ENCODE peak calls at places on chromosome 7, in six cellular contexts. N, E, P, K, C and R are unnamed samples.

GRCh38 chr7:112212516-112213036 is 6.1 kb downstream of the ZNF277 start:
- DNase-seq in C (no peak), E (no peak), K (no peak), P (no peak), N (no peak), R (no peak)

GRCh38 chr7:18294408-18294807 is 201.1 kb upstream of the HDAC9 start:
- DNase-seq in P (no peak), K (no peak), E (no peak), C (no peak), N (no peak), R (no peak)

GRCh38 chr7:159092701-159093121 is 52.0 kb downstream of the VIPR2 start:
- DNase-seq in E (no peak), K (no peak), N (no peak), P (no peak), C (no peak), R (peak; percentile 21)

GRCh38 chr7:132270517-132270916 is 305.8 kb downstream of the PLXNA4 start:
- DNase-seq in P (no peak), K (no peak), C (peak; percentile 7), E (no peak), N (no peak), R (no peak)

GRCh38 chr7:139370301-139370942 is 10.7 kb downstream of the LUC7L2 start:
- DNase-seq in C (no peak), E (no peak), N (no peak), K (no peak), P (no peak), R (no peak)

GRCh38 chr7:106405697-106406141 is 120.9 kb upstream of the NAMPT start:
- DNase-seq in E (no peak), K (no peak), P (no peak), N (no peak), C (no peak), R (no peak)

GRCh38 chr7:43873300-43873699 is 4.0 kb upstream of the MRPS24 start:
- DNase-seq in N (no peak), P (no peak), C (no peak), K (peak; percentile 12), E (no peak), R (no peak)

GRCh38 chr7:37039131-37039719 is 314.9 kb upstream of the AOAH start:
- DNase-seq in C (no peak), P (no peak), K (no peak), E (no peak), N (no peak), R (no peak)

GRCh38 chr7:129553861-129554530 is 51.7 kb downstream of the SMKR1 start:
- DNase-seq in E (peak; percentile 49), P (no peak), K (no peak), N (no peak), C (peak; percentile 66), R (no peak)

GRCh38 chr7:91777522-91777921 is 103.0 kb downstream of the MTERF1 start:
- DNase-seq in K (no peak), N (no peak), E (no peak), C (no peak), P (no peak), R (no peak)

GRCh38 chr7:100563100-100563564 is 10.6 kb downstream of the SAP25 start:
- DNase-seq in P (no peak), E (no peak), C (no peak), N (no peak), K (no peak), R (no peak)

GRCh38 chr7:44380831-44381493 is 55.6 kb upstream of the CAMK2B start:
- DNase-seq in K (no peak), N (no peak), P (no peak), C (no peak), E (no peak), R (no peak)

GRCh38 chr7:2172311-2173183 is 60.2 kb downstream of the MAD1L1 start:
- DNase-seq in P (peak; percentile 84), N (no peak), C (no peak), K (peak; percentile 52), E (peak; percentile 77), R (no peak)

GRCh38 chr7:69903410-69903809 is 305.1 kb downstream of the AUTS2 start:
- DNase-seq in N (no peak), C (no peak), E (no peak), P (no peak), K (no peak), R (no peak)

GRCh38 chr7:112167144-112167543 is 39.1 kb downstream of the DOCK4 start:
- DNase-seq in C (no peak), N (no peak), K (no peak), P (no peak), E (no peak), R (no peak)

GRCh38 chr7:117816727-117817126 is 56.5 kb downstream of the CTTNBP2 start:
- DNase-seq in N (no peak), E (no peak), P (no peak), C (no peak), K (no peak), R (no peak)